ENCODE peak calls at places on chromosomes 11 and 22, in five cellular contexts. M is RWPE1, N is AG04450, O is caudate nucleus, W is uterus. F is an unnamed sample.

GRCh38 chr11:100498780-100499179 is 188.3 kb upstream of the ARHGAP42 start:
- DNase-seq in O (no peak), N (no peak), M (no peak), W (no peak), F (no peak)

GRCh38 chr11:68653486-68654430 is 30.6 kb upstream of the GAL start:
- DNase-seq in O (no peak), N (no peak), W (no peak), M (no peak), F (no peak)

GRCh38 chr11:96426356-96427103 is 36.7 kb downstream of the JRKL start:
- DNase-seq in W (no peak), O (peak; percentile 32), N (peak; percentile 21), M (peak; percentile 54), F (no peak)

GRCh38 chr11:22441831-22442230 is 103.7 kb downstream of the SLC17A6 start:
- DNase-seq in O (no peak), M (no peak), W (no peak), N (no peak), F (no peak)

GRCh38 chr11:3101921-3102640 is 44.9 kb upstream of the CARS1 start:
- DNase-seq in O (no peak), M (no peak), W (no peak), N (no peak), F (no peak)

GRCh38 chr11:134478176-134478575 is 66.1 kb upstream of the B3GAT1 start:
- DNase-seq in W (no peak), M (no peak), O (no peak), N (no peak), F (no peak)

GRCh38 chr11:103907548-103908455 is 128.6 kb upstream of the DDI1 start:
- DNase-seq in W (no peak), N (no peak), O (no peak), M (peak; percentile 2), F (no peak)

GRCh38 chr11:63015521-63016215 is at the start of gene SLC22A8:
- DNase-seq in M (no peak), W (no peak), N (no peak), O (no peak), F (no peak)

GRCh38 chr11:108593214-108593909 is at the start of gene EXPH5:
- DNase-seq in W (peak; percentile 80), O (peak; percentile 85), N (no peak), M (peak; percentile 89), F (peak; percentile 4)

GRCh38 chr11:125720781-125721180 is 25.3 kb upstream of the PATE1 start:
- DNase-seq in N (no peak), M (peak; percentile 5), O (no peak), W (no peak), F (no peak)

GRCh38 chr11:131917634-131918384 is 547.4 kb downstream of the NTM start:
- DNase-seq in W (no peak), O (no peak), N (no peak), M (no peak), F (no peak)

GRCh38 chr22:27990451-27990840 is 71.4 kb upstream of the PITPNB start:
- DNase-seq in O (no peak), M (no peak), W (no peak), N (no peak), F (no peak)
- H3K27ac ChIP-seq in O (no peak overlapping the region), M (no peak overlapping the region), W (no peak overlapping the region), N (no peak overlapping the region), F (no peak overlapping the region)

GRCh38 chr22:47561115-47561675 is 798.7 kb downstream of the TBC1D22A start:
- DNase-seq in N (no peak), O (no peak), M (no peak), W (no peak), F (no peak)
- H3K27ac ChIP-seq in N (no peak overlapping the region), O (no peak overlapping the region), M (no peak overlapping the region), W (no peak overlapping the region), F (no peak overlapping the region)

GRCh38 chr11:66339686-66340483 is 3.7 kb upstream of the RIN1 start:
- DNase-seq in M (no peak), O (no peak), N (no peak), W (no peak), F (no peak)

GRCh38 chr11:66337103-66337899 is 1.1 kb upstream of the RIN1 start:
- DNase-seq in O (no peak), W (no peak), M (no peak), N (no peak), F (no peak)

GRCh38 chr11:66336234-66337102 is at the start of gene RIN1:
- DNase-seq in M (peak; percentile 97), W (peak; percentile 65), O (peak; percentile 96), N (peak; percentile 97), F (no peak)

GRCh38 chr11:66339163-66339675 is 3.0 kb upstream of the RIN1 start:
- DNase-seq in O (no peak), W (no peak), N (no peak), M (peak; percentile 96), F (no peak)

GRCh38 chr11:66338276-66339162 is 2.3 kb upstream of the RIN1 start:
- DNase-seq in W (no peak), O (no peak), N (no peak), M (no peak), F (no peak)
- H3K27ac ChIP-seq in W (no peak overlapping the region), O (peak overlapping the region; percentile 90), N (peak overlapping the region; percentile 97), M (peak overlapping the region; percentile 100), F (no peak overlapping the region)

GRCh38 chr22:41204992-41205900 is at the start of gene L3MBTL2:
- DNase-seq in M (peak; percentile 95), W (peak; percentile 97), N (peak; percentile 82), O (peak; percentile 99), F (peak; percentile 97)
- H3K27ac ChIP-seq in M (peak within 1 kb of the TSS; percentile 71), W (peak within 1 kb of the TSS; percentile 84), N (no peak within 1 kb of the TSS), O (peak within 1 kb of the TSS; percentile 67), F (peak within 1 kb of the TSS; percentile 63)

GRCh38 chr11:46658259-46658658 is 40.9 kb downstream of the ATG13 start:
- DNase-seq in N (peak; percentile 39), W (peak; percentile 57), M (no peak), O (no peak), F (no peak)
- H3K27ac ChIP-seq in N (peak overlapping the region; percentile 34), W (no peak overlapping the region), M (no peak overlapping the region), O (no peak overlapping the region), F (no peak overlapping the region)

GRCh38 chr11:86152901-86153300 is 84.0 kb upstream of the PICALM start:
- DNase-seq in N (no peak), O (no peak), W (no peak), M (no peak), F (no peak)
- H3K27ac ChIP-seq in N (no peak overlapping the region), O (peak overlapping the region; percentile 98), W (no peak overlapping the region), M (no peak overlapping the region), F (peak overlapping the region; percentile 98)

F was measured in substantia nigra.